ENCODE peak calls at places on chromosomes 16 and 17, in five cellular contexts. D, C, B, P and T are unnamed samples.

GRCh38 chr16:74071996-74072559 is 224.5 kb upstream of the PSMD7 start:
- DNase-seq in D (no peak), C (no peak), B (no peak), P (no peak), T (no peak)

GRCh38 chr17:8001976-8002645 is at the start of gene GUCY2D:
- DNase-seq in D (no peak), C (no peak), B (no peak), P (no peak), T (peak; percentile 47)

GRCh38 chr17:6997171-6997570 is 1.3 kb downstream of the ALOX12 start:
- DNase-seq in D (no peak), C (no peak), B (no peak), P (no peak), T (no peak)

GRCh38 chr17:73637866-73638265 is 6.4 kb downstream of the SDK2 start:
- DNase-seq in D (no peak), C (no peak), B (peak; percentile 20), P (no peak), T (no peak)

GRCh38 chr17:75266315-75267145 is 4.5 kb downstream of the MIF4GD start:
- DNase-seq in D (no peak), C (no peak), B (no peak), P (no peak), T (no peak)

GRCh38 chr17:76640550-76641380 is 2.8 kb downstream of the ST6GALNAC1 start:
- DNase-seq in D (no peak), C (no peak), B (no peak), P (no peak), T (no peak)

GRCh38 chr16:74991593-74992403 is 6.9 kb upstream of the WDR59 start:
- DNase-seq in D (no peak), C (peak; percentile 22), B (no peak), P (no peak), T (no peak)

GRCh38 chr17:67390646-67391480 is 13.8 kb downstream of the PITPNC1 start:
- DNase-seq in D (peak; percentile 97), C (no peak), B (peak; percentile 69), P (no peak), T (peak; percentile 81)

GRCh38 chr17:72510454-72511016 is 389.7 kb downstream of the SOX9 start:
- DNase-seq in D (no peak), C (no peak), B (no peak), P (no peak), T (no peak)

GRCh38 chr16:22785552-22785951 is 28.4 kb upstream of the HS3ST2 start:
- DNase-seq in D (no peak), C (no peak), B (no peak), P (no peak), T (no peak)

GRCh38 chr17:39450847-39451581 is at the start of gene MED1:
- DNase-seq in D (peak; percentile 97), C (peak; percentile 95), B (peak; percentile 96), P (peak; percentile 95), T (peak; percentile 91)

GRCh38 chr17:48596000-48596734 is 2.6 kb upstream of the HOXB5 start:
- DNase-seq in D (no peak), C (no peak), B (no peak), P (no peak), T (no peak)

GRCh38 chr17:83128306-83129240 is 49.2 kb downstream of the METRNL start:
- DNase-seq in D (no peak), C (no peak), B (peak; percentile 62), P (no peak), T (peak; percentile 39)

GRCh38 chr17:58643147-58643546 is 48.7 kb downstream of the TEX14 start:
- DNase-seq in D (peak; percentile 71), C (no peak), B (no peak), P (no peak), T (no peak)

GRCh38 chr16:57283956-57284205 is 591 bp downstream of the PLLP start:
- DNase-seq in D (no peak), C (no peak), B (no peak), P (no peak), T (no peak)
- H3K4me3 ChIP-seq in D (no peak overlapping the region), C (peak overlapping the region; percentile 57), B (peak overlapping the region; percentile 61), P (peak overlapping the region; percentile 66), T (peak overlapping the region; percentile 45)

GRCh38 chr17:69287168-69287567 is 39.8 kb downstream of the ABCA5 start:
- DNase-seq in D (no peak), C (no peak), B (no peak), P (no peak), T (no peak)

GRCh38 chr17:69282002-69282401 is 44.9 kb downstream of the ABCA5 start:
- DNase-seq in D (no peak), C (no peak), B (no peak), P (no peak), T (no peak)

GRCh38 chr17:69284646-69285045 is 42.3 kb downstream of the ABCA5 start:
- DNase-seq in D (no peak), C (no peak), B (no peak), P (no peak), T (no peak)

GRCh38 chr17:69286257-69286656 is 40.7 kb downstream of the ABCA5 start:
- DNase-seq in D (no peak), C (no peak), B (no peak), P (no peak), T (no peak)
- TF ChIP-seq CTCF in D (no peak), C (no peak), B (no peak), P (no peak), T (no peak)

DNA sequence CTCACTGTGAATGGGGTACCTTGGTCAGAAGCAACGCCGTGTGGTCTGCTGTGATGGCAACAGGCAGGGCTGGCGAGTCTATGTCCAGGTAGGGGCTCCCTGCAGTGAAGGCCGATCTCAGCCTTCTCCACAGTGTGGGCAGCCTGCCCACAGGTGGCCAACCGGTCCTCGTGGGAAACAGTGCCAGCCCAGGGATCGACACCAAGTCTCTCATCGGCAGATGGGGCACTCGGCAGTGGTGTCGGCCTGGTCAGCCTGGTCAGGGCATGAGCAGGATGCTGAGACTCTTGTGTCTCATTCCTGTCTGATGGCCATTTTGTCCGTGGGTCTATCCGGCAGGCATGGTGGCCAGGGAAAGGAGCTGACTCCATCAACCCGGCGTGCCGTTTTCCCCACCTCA is 92.2 kb downstream of the TNFRSF13B start:
- DNase-seq in D (no peak), C (no peak), B (no peak), P (no peak), T (no peak)
- H3K4me3 ChIP-seq in D (no peak overlapping the region), C (no peak overlapping the region), B (no peak overlapping the region), P (no peak overlapping the region), T (no peak overlapping the region)

DNA sequence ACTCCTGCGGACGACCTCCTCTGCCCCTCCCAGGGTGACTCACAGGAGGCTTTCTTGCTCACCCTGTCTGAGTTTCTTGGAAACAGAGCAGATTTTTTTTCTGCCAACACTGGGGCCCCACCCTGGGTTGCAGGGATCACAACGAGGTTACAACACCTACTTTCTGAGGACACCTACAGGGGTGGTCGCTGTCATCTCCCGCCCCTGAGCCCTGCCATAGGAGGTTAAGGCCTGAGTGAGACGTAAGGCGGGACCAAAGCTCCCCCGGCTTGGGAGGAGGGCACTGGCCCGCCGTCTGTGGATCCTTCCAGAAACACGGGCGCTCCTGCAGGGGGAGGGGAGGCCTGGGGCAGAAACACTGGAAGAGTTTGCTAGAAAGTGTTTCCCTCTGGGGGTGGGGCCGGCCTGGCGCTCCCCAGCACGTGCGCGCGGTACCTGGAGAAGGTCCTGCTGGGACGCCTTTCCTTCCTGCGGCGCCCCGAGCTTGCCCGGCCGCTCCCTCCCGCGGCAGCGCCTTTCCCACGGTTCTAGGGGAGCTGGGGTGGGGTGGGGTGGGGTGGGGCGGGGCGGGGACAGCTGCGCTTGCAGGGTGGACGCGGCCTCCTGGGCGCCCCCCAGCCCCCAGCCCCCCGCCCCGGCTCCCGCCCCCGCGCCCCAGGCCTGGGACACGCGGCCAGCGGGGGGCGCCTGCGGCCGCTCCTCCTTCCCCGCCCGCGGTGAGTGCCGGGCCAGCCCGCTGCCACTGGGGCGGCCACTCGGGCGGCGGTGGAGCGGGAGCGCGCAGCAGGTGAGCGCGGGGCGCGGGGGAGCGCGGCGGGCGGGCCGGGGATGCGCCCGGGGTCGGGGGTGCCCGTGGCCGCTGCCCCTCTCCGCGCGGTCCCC is 20.7 kb upstream of the ADCY7 start:
- DNase-seq in D (peak; percentile 47), C (peak; percentile 79), B (peak; percentile 77), P (no peak), T (peak; percentile 53)
- TF ChIP-seq CTCF in D (no peak), C (no peak), B (peak; percentile 10), P (peak; percentile 37), T (no peak)

GRCh38 chr16:72721981-72722380 is 325.9 kb downstream of the ZFHX3 start:
- DNase-seq in D (no peak), C (no peak), B (no peak), P (no peak), T (no peak)
- H3K4me3 ChIP-seq in D (no peak overlapping the region), C (no peak overlapping the region), B (no peak overlapping the region), P (no peak overlapping the region), T (no peak overlapping the region)

GRCh38 chr16:88556294-88556988 is 13.8 kb upstream of the ZC3H18 start:
- DNase-seq in D (no peak), C (no peak), B (no peak), P (no peak), T (no peak)

GRCh38 chr16:88554711-88555264 is 15.4 kb upstream of the ZC3H18 start:
- DNase-seq in D (no peak), C (no peak), B (no peak), P (no peak), T (no peak)

GRCh38 chr16:88561485-88562369 is 8.5 kb upstream of the ZC3H18 start:
- DNase-seq in D (peak; percentile 44), C (peak; percentile 37), B (no peak), P (no peak), T (peak; percentile 62)

GRCh38 chr16:88560722-88561484 is 9.3 kb upstream of the ZC3H18 start:
- DNase-seq in D (no peak), C (no peak), B (no peak), P (no peak), T (no peak)

DNA sequence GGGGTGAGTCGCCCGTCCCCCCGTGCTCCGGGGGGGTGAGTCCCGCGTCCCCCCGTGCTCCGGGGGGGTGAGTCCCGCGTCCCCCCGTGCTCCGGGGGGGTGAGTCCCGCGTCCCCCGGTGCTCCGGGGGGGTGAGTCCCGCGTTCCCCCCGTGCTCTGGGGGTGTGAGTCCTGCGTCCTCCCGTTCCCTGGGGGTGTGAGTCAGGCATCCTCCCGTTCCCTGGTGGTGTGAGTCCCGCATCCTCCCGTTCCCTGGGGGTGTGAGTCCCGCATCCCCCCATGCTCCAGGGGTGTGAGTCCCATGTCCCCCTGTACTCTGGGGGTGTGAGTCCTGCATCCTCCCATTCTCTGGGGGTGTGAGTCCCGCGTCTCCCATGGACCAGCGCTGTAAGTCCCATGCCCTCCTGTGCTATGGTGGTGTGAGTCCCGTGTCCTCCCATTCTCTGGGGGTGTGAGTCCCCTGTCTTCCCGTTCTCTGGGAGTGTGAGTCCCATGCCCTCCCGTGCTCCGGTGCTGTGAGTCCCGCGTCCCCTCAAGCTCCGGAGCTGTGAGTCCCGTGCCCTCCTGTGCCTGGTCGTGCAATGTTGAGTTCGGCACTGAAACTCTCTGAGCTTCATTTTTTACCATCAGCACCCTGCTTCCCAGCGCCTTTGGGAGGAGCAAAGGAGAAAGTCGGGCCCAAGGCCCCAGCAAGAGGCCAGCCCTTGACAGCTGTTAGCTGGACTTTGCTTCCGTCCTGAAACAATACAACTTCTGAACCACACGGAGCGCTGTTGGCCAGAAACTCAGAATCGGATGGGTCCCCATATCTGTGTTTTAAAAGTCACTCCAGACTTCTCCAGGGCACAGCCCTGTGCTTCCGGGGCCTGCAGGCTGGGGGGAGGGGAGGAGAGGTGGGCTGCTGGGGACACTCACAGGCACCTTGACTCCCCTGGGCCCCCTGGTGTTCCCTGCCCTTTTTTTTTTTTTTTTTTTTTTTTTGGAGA is 11.5 kb upstream of the ZC3H18 start:
- DNase-seq in D (peak; percentile 52), C (peak; percentile 85), B (no peak), P (peak; percentile 88), T (no peak)
- TF ChIP-seq CTCF in D (peak; percentile 71), C (no peak), B (no peak), P (peak; percentile 33), T (peak; percentile 75)

GRCh38 chr16:25897677-25898076 is 205.9 kb downstream of the HS3ST4 start:
- DNase-seq in D (no peak), C (no peak), B (no peak), P (no peak), T (no peak)
- H3K4me3 ChIP-seq in D (no peak overlapping the region), C (no peak overlapping the region), B (no peak overlapping the region), P (no peak overlapping the region), T (no peak overlapping the region)